ENCODE peak calls at places on chromosome 10, in eight cellular contexts. J is IMR-90, N is ovary, O is uterus, M is Peyer's patch, T is transverse colon, Q is suprapubic skin, F is right lobe of liver. S is an unnamed sample.

GRCh38 chr10:46033602-46034011 is 3.2 kb upstream of the NCOA4 start:
- DNase-seq in J (peak; percentile 83), N (no peak), O (no peak), M (no peak), T (no peak), Q (no peak), F (no peak), S (no peak)

GRCh38 chr10:113681533-113682470 is 2.1 kb downstream of the CASP7 start:
- DNase-seq in J (no peak), N (no peak), O (no peak), M (no peak), T (no peak), Q (no peak), F (no peak), S (no peak)

GRCh38 chr10:69512901-69513300 is 60.3 kb downstream of the NEUROG3 start:
- DNase-seq in J (no peak), N (no peak), O (no peak), M (no peak), T (no peak), Q (no peak), F (no peak), S (no peak)

GRCh38 chr10:14532473-14533251 is 201.9 kb upstream of the FRMD4A start:
- DNase-seq in J (peak; percentile 65), N (no peak), O (no peak), M (no peak), T (peak; percentile 68), Q (no peak), F (no peak), S (no peak)

GRCh38 chr10:50600286-50600685 is 23.5 kb downstream of the SGMS1 start:
- DNase-seq in J (no peak), N (no peak), O (no peak), M (no peak), T (no peak), Q (no peak), F (no peak), S (no peak)

GRCh38 chr10:132867801-132868644 is 74.3 kb downstream of the CFAP46 start:
- DNase-seq in J (no peak), N (peak; percentile 30), O (no peak), M (no peak), T (peak; percentile 1), Q (peak; percentile 76), F (peak; percentile 39), S (peak; percentile 72)

GRCh38 chr10:63105811-63106755 is 27.0 kb upstream of the NRBF2 start:
- DNase-seq in J (peak; percentile 61), N (no peak), O (peak; percentile 57), M (no peak), T (no peak), Q (peak; percentile 81), F (no peak), S (no peak)

GRCh38 chr10:70903262-70903921 is 15.0 kb upstream of the PCBD1 start:
- DNase-seq in J (peak; percentile 44), N (peak; percentile 75), O (peak; percentile 68), M (peak; percentile 21), T (peak; percentile 56), Q (no peak), F (peak; percentile 57), S (peak; percentile 64)

GRCh38 chr10:114499120-114499519 is 94.8 kb upstream of the AFAP1L2 start:
- DNase-seq in J (no peak), N (no peak), O (no peak), M (no peak), T (no peak), Q (no peak), F (no peak), S (no peak)

GRCh38 chr10:56279270-56279669 is 81.8 kb downstream of the ZWINT start:
- DNase-seq in J (no peak), N (no peak), O (no peak), M (no peak), T (no peak), Q (no peak), F (no peak), S (no peak)

GRCh38 chr10:74113546-74113945 is 37.1 kb downstream of the AP3M1 start:
- DNase-seq in J (peak; percentile 22), N (no peak), O (no peak), M (no peak), T (no peak), Q (no peak), F (no peak), S (no peak)

GRCh38 chr10:15460661-15461060 is 89.6 kb upstream of the FAM171A1 start:
- DNase-seq in J (no peak), N (no peak), O (no peak), M (no peak), T (no peak), Q (no peak), F (no peak), S (no peak)

GRCh38 chr10:3757638-3758490 is 27.1 kb downstream of the KLF6 start:
- DNase-seq in J (no peak), N (no peak), O (no peak), M (no peak), T (no peak), Q (peak; percentile 56), F (no peak), S (peak; percentile 87)

GRCh38 chr10:69088471-69088769 is 517 bp downstream of the SRGN start:
- DNase-seq in J (no peak), N (no peak), O (no peak), M (no peak), T (no peak), Q (no peak), F (no peak), S (no peak)

GRCh38 chr10:85612378-85612775 is 754.2 kb downstream of the GRID1 start:
- DNase-seq in J (no peak), N (no peak), O (no peak), M (peak; percentile 27), T (no peak), Q (no peak), F (no peak), S (no peak)

GRCh38 chr10:73886625-73887024 is 12.3 kb upstream of the CAMK2G start:
- DNase-seq in J (no peak), N (no peak), O (no peak), M (no peak), T (no peak), Q (no peak), F (no peak), S (no peak)

GRCh38 chr10:30832727-30833624 is 198.7 kb downstream of the ZNF438 start:
- DNase-seq in J (no peak), N (no peak), O (no peak), M (no peak), T (no peak), Q (peak; percentile 29), F (no peak), S (peak; percentile 43)

DNA sequence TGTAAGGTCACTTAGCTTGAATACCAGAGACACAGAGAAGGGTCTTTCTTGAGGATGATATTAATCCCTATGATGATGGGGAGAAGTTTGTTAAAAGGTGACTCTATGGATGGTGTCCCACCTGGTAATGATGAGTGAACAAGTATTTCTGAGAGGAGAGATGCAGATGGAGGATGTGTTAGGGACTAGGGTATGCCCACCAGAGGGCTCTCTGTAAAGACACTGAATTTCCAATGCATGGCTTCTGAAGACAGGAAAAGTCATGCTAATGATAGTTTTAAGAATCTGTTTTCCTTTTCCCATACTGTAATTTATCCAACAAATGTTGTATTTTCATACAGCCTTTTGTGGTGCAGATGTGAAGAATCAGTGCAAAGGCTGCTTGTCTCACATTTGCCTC is 1250.9 kb upstream of the CELF2 start:
- DNase-seq in J (no peak), N (no peak), O (no peak), M (no peak), T (no peak), Q (no peak), F (no peak), S (no peak)
- TF ChIP-seq CTCF in J (no peak), N (no peak), O (no peak), M (no peak), T (no peak), Q (no peak), F (no peak), S (no peak)

GRCh38 chr10:79354141-79354540 is 6.9 kb downstream of the PPIF start:
- DNase-seq in J (no peak), N (no peak), O (no peak), M (no peak), T (no peak), Q (peak; percentile 32), F (no peak), S (no peak)
- TF ChIP-seq POLR2A in J (no peak), N (no peak), O (no peak), M (no peak), T (no peak), Q (no peak), F (no peak), S (no peak)

GRCh38 chr10:102650655-102651454 is 6.6 kb downstream of the TRIM8 start:
- DNase-seq in J (no peak), N (no peak), O (no peak), M (peak; percentile 62), T (no peak), Q (no peak), F (no peak), S (peak; percentile 79)

GRCh38 chr10:102649770-102650654 is 5.7 kb downstream of the TRIM8 start:
- DNase-seq in J (no peak), N (no peak), O (no peak), M (no peak), T (no peak), Q (no peak), F (no peak), S (peak; percentile 74)

GRCh38 chr10:102654566-102654965 is 10.3 kb downstream of the TRIM8 start:
- DNase-seq in J (no peak), N (no peak), O (no peak), M (no peak), T (no peak), Q (no peak), F (no peak), S (no peak)

GRCh38 chr10:102651455-102652169 is 7.3 kb downstream of the TRIM8 start:
- DNase-seq in J (no peak), N (no peak), O (no peak), M (no peak), T (no peak), Q (no peak), F (peak; percentile 49), S (peak; percentile 78)

GRCh38 chr10:102652170-102652926 is 8.1 kb downstream of the TRIM8 start:
- DNase-seq in J (no peak), N (no peak), O (no peak), M (peak; percentile 44), T (no peak), Q (no peak), F (peak; percentile 15), S (no peak)
- H3K27ac ChIP-seq in J (no peak overlapping the region), N (no peak overlapping the region), O (no peak overlapping the region), M (peak overlapping the region; percentile 98), T (peak overlapping the region; percentile 96), Q (no peak overlapping the region), F (no peak overlapping the region), S (peak overlapping the region; percentile 78)

DNA sequence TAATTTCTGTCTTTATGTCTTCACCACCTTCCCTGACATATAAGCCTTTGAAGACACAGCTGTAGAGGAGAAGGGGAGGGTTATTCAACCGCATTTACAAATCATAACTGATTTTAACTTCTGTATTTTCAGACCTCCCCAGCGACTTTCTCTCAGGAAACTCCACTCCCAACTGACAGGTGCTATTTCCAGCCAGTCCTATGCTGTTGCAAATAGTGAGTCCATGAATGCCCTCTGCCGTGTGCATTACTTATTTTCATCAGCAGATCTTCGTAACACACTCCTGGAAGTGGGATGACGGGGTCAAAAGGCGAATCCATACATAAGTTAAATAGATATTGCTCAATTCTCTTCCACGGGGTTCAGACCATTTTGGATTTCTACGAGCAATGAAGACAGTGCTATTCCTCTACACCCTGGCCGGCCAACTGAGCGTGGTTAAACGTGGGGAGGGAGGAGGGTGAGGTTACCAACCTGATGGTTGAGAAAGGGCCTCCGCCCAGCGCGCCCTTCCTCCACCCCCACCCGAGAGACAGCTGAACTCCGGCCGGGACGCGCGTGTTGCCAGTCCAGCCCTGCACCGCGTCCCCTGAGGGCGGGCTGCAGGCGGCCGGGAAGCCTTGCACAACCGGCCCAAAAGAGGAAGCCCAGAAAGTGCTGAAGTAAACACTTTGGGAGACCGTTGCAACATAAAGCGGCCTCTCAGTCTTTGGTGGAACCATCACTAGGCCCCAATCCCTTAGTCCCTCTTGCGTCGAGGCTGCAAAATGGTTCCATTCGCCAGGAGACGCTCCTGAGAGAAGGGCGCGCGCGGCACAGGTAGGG is at the start of gene APBB1IP:
- DNase-seq in J (no peak), N (peak; percentile 35), O (peak; percentile 19), M (peak; percentile 81), T (peak; percentile 72), Q (peak; percentile 90), F (peak; percentile 97), S (peak; percentile 98)
- TF ChIP-seq CTCF in J (no peak), N (no peak), O (no peak), M (no peak), T (no peak), Q (no peak), F (no peak), S (no peak)